ENCODE peak calls at places on chromosome X, in five cellular contexts. Q is ACHN; R is COR-L47; P is bronchial epithelial cell; N is stimulated activated CD4-positive, alpha-beta T cell treated with anti-CD3 and anti-CD28 coated beads, Interleukin-2, amount 100 ng/mL, for 48 hours. Z is an unnamed sample.

GRCh38 chrX:30248854-30249253 is 1.9 kb downstream of the MAGEB1 start:
- DNase-seq in Q (no peak), R (no peak), P (no peak), N (no peak), Z (no peak)

GRCh38 chrX:48769230-48769629 is 7.7 kb downstream of the GLOD5 start:
- DNase-seq in Q (no peak), R (no peak), P (no peak), N (no peak), Z (no peak)

GRCh38 chrX:17415242-17415815 is 40.3 kb downstream of the NHS start:
- DNase-seq in Q (no peak), R (no peak), P (no peak), N (no peak), Z (no peak)

GRCh38 chrX:67415937-67416336 is 127.9 kb upstream of the AR start:
- DNase-seq in Q (no peak), R (no peak), P (no peak), N (no peak), Z (no peak)

GRCh38 chrX:149036086-149036485 is 469.0 kb downstream of the IDS start:
- DNase-seq in Q (no peak), R (no peak), P (no peak), N (no peak), Z (no peak)

GRCh38 chrX:111095974-111096870 is at the start of gene PAK3:
- DNase-seq in Q (peak), R (peak), P (peak), N (no peak), Z (no peak)

GRCh38 chrX:154748712-154749339 is 2.1 kb downstream of the GAB3 start:
- DNase-seq in Q (peak), R (peak), P (no peak), N (peak), Z (peak)

GRCh38 chrX:21738145-21738949 is 19.6 kb downstream of the SMPX start:
- DNase-seq in Q (no peak), R (no peak), P (peak), N (no peak), Z (no peak)

GRCh38 chrX:41127476-41128192 is 42.4 kb downstream of the USP9X start:
- DNase-seq in Q (peak), R (no peak), P (no peak), N (no peak), Z (no peak)

GRCh38 chrX:74593593-74593992 is 20.8 kb downstream of the RLIM start:
- DNase-seq in Q (no peak), R (no peak), P (no peak), N (no peak), Z (no peak)

GRCh38 chrX:40504801-40505605 is 75.8 kb upstream of the ATP6AP2 start:
- DNase-seq in Q (peak), R (no peak), P (no peak), N (no peak), Z (no peak)

Z was measured in KG1.